ENCODE peak calls at places on chromosomes 1 and 21, in seven cellular contexts. One of them, this sample, is unnamed. For H3K9me3 and H3K4me1, the result is how much of the 10 kb centered on the place peaks cover.

GRCh38 chr21:36589352-36589971 is 109.5 kb upstream of the SIM2 start:
- DNase-seq in tibial nerve: no peak
- DNase-seq in Caco-2: peak
- DNase-seq in thoracic aorta: no peak
- DNase-seq in left ventricle myocardium inferior: no peak
- DNase-seq in cardiac muscle cell: no peak
- DNase-seq in heart left ventricle: no peak
- DNase-seq in this sample: peak

GRCh38 chr1:199083680-199084079 is 444.8 kb downstream of the PTPRC start:
- DNase-seq in Caco-2: no peak
- DNase-seq in tibial nerve: no peak
- DNase-seq in heart left ventricle: no peak
- DNase-seq in thoracic aorta: no peak
- DNase-seq in left ventricle myocardium inferior: no peak
- DNase-seq in cardiac muscle cell: no peak
- DNase-seq in this sample: no peak

GRCh38 chr1:1940123-1940425 is 21.0 kb upstream of the TMEM52 start:
- DNase-seq in cardiac muscle cell: no peak
- DNase-seq in heart left ventricle: no peak
- DNase-seq in Caco-2: no peak
- DNase-seq in thoracic aorta: no peak
- DNase-seq in tibial nerve: no peak
- DNase-seq in left ventricle myocardium inferior: no peak
- DNase-seq in this sample: peak

GRCh38 chr1:203867816-203868215 is 6.4 kb downstream of the SNRPE start:
- DNase-seq in cardiac muscle cell: no peak
- DNase-seq in heart left ventricle: no peak
- DNase-seq in Caco-2: no peak
- DNase-seq in tibial nerve: no peak
- DNase-seq in left ventricle myocardium inferior: no peak
- DNase-seq in thoracic aorta: no peak
- DNase-seq in this sample: no peak

GRCh38 chr1:234609528-234610042 is 393 bp downstream of the IRF2BP2 start:
- DNase-seq in thoracic aorta: no peak
- DNase-seq in tibial nerve: no peak
- DNase-seq in cardiac muscle cell: peak
- DNase-seq in Caco-2: no peak
- DNase-seq in heart left ventricle: no peak
- DNase-seq in left ventricle myocardium inferior: no peak
- DNase-seq in this sample: peak

GRCh38 chr1:50106095-50106761 is 2.5 kb upstream of the ELAVL4 start:
- DNase-seq in Caco-2: no peak
- DNase-seq in cardiac muscle cell: no peak
- DNase-seq in tibial nerve: no peak
- DNase-seq in heart left ventricle: no peak
- DNase-seq in left ventricle myocardium inferior: no peak
- DNase-seq in thoracic aorta: no peak
- DNase-seq in this sample: no peak

GRCh38 chr1:33270379-33270778 is 14.1 kb downstream of the ZNF362 start:
- DNase-seq in tibial nerve: no peak
- DNase-seq in thoracic aorta: no peak
- DNase-seq in cardiac muscle cell: no peak
- DNase-seq in Caco-2: no peak
- DNase-seq in heart left ventricle: no peak
- DNase-seq in left ventricle myocardium inferior: no peak
- DNase-seq in this sample: no peak

GRCh38 chr1:150309758-150310495 is 11.4 kb upstream of the PRPF3 start:
- DNase-seq in tibial nerve: no peak
- DNase-seq in left ventricle myocardium inferior: no peak
- DNase-seq in thoracic aorta: no peak
- DNase-seq in cardiac muscle cell: no peak
- DNase-seq in Caco-2: no peak
- DNase-seq in heart left ventricle: no peak
- DNase-seq in this sample: no peak

GRCh38 chr1:230186003-230186863 is 119.2 kb downstream of the GALNT2 start:
- DNase-seq in cardiac muscle cell: no peak
- DNase-seq in tibial nerve: no peak
- DNase-seq in Caco-2: peak
- DNase-seq in left ventricle myocardium inferior: no peak
- DNase-seq in heart left ventricle: no peak
- DNase-seq in thoracic aorta: no peak
- DNase-seq in this sample: no peak

GRCh38 chr1:8217011-8217711 is 100.8 kb upstream of the SLC45A1 start:
- DNase-seq in cardiac muscle cell: peak
- DNase-seq in heart left ventricle: peak
- DNase-seq in left ventricle myocardium inferior: peak
- DNase-seq in Caco-2: no peak
- DNase-seq in tibial nerve: no peak
- DNase-seq in thoracic aorta: no peak
- DNase-seq in this sample: peak

GRCh38 chr1:53393325-53393792 is 65.5 kb upstream of the LRP8 start:
- DNase-seq in tibial nerve: peak
- DNase-seq in thoracic aorta: peak
- DNase-seq in heart left ventricle: peak
- DNase-seq in left ventricle myocardium inferior: peak
- DNase-seq in cardiac muscle cell: peak
- DNase-seq in Caco-2: peak
- DNase-seq in this sample: peak

DNA sequence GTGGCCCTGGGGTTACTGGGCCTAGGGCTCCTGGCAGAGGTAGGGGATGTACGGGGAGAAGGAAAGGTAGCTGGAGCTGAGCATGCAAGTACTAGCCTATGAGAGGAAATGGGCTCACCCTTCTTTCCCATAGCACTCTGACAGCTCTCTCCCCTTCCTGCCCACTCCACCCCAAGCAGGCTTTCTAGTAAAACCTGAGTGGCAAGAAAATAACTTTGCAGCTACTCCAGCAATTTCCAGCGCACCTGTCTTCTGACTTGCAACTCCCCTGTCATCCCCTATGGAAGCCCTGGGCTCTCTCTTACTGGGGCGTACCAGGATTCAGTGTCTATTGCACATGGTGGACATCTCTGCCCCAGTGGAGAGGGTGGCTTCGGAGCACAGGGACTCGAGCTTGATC is 6.7 kb upstream of the IVL start:
- DNase-seq in Caco-2: no peak
- DNase-seq in cardiac muscle cell: no peak
- DNase-seq in left ventricle myocardium inferior: no peak
- DNase-seq in heart left ventricle: no peak
- DNase-seq in tibial nerve: no peak
- DNase-seq in thoracic aorta: no peak
- DNase-seq in this sample: no peak
- H3K9me3 ChIP-seq in Caco-2: under half
- H3K9me3 ChIP-seq in cardiac muscle cell: under half
- H3K9me3 ChIP-seq in left ventricle myocardium inferior: under half
- H3K9me3 ChIP-seq in heart left ventricle: under half
- H3K9me3 ChIP-seq in tibial nerve: under half
- H3K9me3 ChIP-seq in thoracic aorta: under half
- H3K9me3 ChIP-seq in this sample: under half

DNA sequence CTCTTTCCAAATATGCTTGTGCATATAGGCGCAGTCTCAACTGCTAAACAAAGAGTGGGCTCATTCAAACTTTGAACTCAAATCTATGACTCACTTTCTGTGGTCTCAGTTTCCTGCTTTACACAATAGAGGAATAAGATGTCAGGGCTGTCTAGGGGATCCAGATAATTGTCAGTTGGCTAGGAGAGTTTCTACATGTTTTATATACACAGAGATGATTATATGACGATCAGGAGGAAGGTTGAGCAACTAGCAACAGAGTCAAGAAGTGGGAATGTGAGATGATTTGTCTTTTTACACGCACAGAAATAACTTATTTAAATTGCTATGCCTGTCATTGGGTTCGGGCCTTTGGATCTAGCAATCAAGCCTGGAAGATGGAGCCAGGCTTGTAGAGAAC is 299.4 kb upstream of the LYPLAL1 start:
- DNase-seq in heart left ventricle: no peak
- DNase-seq in thoracic aorta: no peak
- DNase-seq in cardiac muscle cell: no peak
- DNase-seq in tibial nerve: no peak
- DNase-seq in left ventricle myocardium inferior: no peak
- DNase-seq in Caco-2: no peak
- DNase-seq in this sample: no peak
- H3K4me1 ChIP-seq in heart left ventricle: under half
- H3K4me1 ChIP-seq in thoracic aorta: under half
- H3K4me1 ChIP-seq in cardiac muscle cell: under half
- H3K4me1 ChIP-seq in tibial nerve: under half
- H3K4me1 ChIP-seq in left ventricle myocardium inferior: under half
- H3K4me1 ChIP-seq in Caco-2: under half
- H3K4me1 ChIP-seq in this sample: under half

GRCh38 chr1:110877364-110877763 is 4.4 kb downstream of the CD53 start:
- DNase-seq in heart left ventricle: no peak
- DNase-seq in tibial nerve: no peak
- DNase-seq in cardiac muscle cell: no peak
- DNase-seq in left ventricle myocardium inferior: no peak
- DNase-seq in thoracic aorta: no peak
- DNase-seq in Caco-2: no peak
- DNase-seq in this sample: no peak

GRCh38 chr1:110880708-110881374 is 7.9 kb downstream of the CD53 start:
- DNase-seq in thoracic aorta: no peak
- DNase-seq in cardiac muscle cell: no peak
- DNase-seq in tibial nerve: no peak
- DNase-seq in Caco-2: no peak
- DNase-seq in left ventricle myocardium inferior: no peak
- DNase-seq in heart left ventricle: no peak
- DNase-seq in this sample: no peak

GRCh38 chr1:110878993-110879392 is 6.0 kb downstream of the CD53 start:
- DNase-seq in left ventricle myocardium inferior: no peak
- DNase-seq in thoracic aorta: no peak
- DNase-seq in Caco-2: no peak
- DNase-seq in heart left ventricle: no peak
- DNase-seq in cardiac muscle cell: no peak
- DNase-seq in tibial nerve: no peak
- DNase-seq in this sample: no peak

GRCh38 chr1:110877776-110878175 is 4.8 kb downstream of the CD53 start:
- DNase-seq in Caco-2: no peak
- DNase-seq in heart left ventricle: no peak
- DNase-seq in cardiac muscle cell: no peak
- DNase-seq in left ventricle myocardium inferior: no peak
- DNase-seq in thoracic aorta: no peak
- DNase-seq in tibial nerve: no peak
- DNase-seq in this sample: no peak

DNA sequence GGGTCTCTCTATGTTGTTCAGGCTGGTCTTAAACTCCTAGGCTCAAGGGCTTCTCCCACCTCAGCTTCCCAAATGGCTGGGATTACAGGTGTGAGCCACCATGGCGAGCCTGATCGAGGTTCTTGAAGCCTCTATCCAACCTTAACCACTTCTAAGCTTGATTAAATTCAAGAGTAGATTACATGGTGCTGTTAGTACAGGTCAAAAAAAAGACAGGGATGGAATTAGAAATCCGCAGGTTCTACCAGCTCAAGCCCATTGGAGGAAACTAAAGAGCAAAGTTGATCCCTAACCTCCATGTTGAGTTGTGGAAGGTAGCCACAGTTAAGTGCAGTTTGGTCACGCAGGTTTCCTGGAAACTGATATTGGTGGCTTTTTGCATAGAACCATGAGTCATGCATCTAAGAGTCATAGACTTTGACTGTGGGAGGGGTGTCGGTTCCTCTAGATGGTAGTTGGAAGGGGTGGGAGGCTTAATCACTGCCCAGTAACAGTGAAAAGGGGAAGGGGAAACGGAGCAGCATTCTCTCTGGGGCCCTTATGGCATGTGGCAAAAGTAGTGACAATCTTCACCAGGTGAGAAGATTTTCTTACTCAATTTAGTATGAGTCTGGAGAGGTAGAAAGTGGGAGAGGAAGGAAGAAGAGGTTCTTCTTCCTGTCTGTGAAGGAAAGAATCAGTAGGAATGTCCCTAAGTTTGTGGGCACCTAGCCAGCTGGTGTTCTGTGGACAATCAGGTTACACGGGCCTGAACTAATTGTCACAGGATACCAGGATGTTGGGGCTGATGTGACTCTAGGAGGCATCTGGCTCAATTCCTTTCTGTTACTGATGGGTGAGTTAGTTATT is 7.0 kb downstream of the CD53 start:
- DNase-seq in tibial nerve: no peak
- DNase-seq in Caco-2: no peak
- DNase-seq in thoracic aorta: no peak
- DNase-seq in cardiac muscle cell: no peak
- DNase-seq in left ventricle myocardium inferior: no peak
- DNase-seq in heart left ventricle: no peak
- DNase-seq in this sample: no peak
- H3K4me3 ChIP-seq in tibial nerve: no peak
- H3K4me3 ChIP-seq in Caco-2: no peak
- H3K4me3 ChIP-seq in thoracic aorta: no peak
- H3K4me3 ChIP-seq in cardiac muscle cell: no peak
- H3K4me3 ChIP-seq in left ventricle myocardium inferior: no peak
- H3K4me3 ChIP-seq in heart left ventricle: no peak
- H3K4me3 ChIP-seq in this sample: no peak

DNA sequence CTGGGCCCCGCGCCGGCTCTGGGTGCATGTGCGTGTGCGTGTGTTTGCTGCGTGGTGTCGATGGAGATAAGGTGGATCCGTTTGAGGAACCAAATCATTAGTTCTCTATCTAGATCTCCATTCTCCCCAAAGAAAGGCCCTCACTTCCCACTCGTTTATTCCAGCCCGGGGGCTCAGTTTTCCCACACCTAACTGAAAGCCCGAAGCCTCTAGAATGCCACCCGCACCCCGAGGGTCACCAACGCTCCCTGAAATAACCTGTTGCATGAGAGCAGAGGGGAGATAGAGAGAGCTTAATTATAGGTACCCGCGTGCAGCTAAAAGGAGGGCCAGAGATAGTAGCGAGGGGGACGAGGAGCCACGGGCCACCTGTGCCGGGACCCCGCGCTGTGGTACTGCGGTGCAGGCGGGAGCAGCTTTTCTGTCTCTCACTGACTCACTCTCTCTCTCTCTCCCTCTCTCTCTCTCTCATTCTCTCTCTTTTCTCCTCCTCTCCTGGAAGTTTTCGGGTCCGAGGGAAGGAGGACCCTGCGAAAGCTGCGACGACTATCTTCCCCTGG is 644 bp downstream of the OLIG2 start:
- DNase-seq in cardiac muscle cell: no peak
- DNase-seq in thoracic aorta: no peak
- DNase-seq in tibial nerve: no peak
- DNase-seq in Caco-2: no peak
- DNase-seq in heart left ventricle: no peak
- DNase-seq in left ventricle myocardium inferior: no peak
- DNase-seq in this sample: no peak
- H3K9me3 ChIP-seq in cardiac muscle cell: under half
- H3K9me3 ChIP-seq in thoracic aorta: under half
- H3K9me3 ChIP-seq in tibial nerve: under half
- H3K9me3 ChIP-seq in Caco-2: under half
- H3K9me3 ChIP-seq in heart left ventricle: under half
- H3K9me3 ChIP-seq in left ventricle myocardium inferior: under half
- H3K9me3 ChIP-seq in this sample: under half

DNA sequence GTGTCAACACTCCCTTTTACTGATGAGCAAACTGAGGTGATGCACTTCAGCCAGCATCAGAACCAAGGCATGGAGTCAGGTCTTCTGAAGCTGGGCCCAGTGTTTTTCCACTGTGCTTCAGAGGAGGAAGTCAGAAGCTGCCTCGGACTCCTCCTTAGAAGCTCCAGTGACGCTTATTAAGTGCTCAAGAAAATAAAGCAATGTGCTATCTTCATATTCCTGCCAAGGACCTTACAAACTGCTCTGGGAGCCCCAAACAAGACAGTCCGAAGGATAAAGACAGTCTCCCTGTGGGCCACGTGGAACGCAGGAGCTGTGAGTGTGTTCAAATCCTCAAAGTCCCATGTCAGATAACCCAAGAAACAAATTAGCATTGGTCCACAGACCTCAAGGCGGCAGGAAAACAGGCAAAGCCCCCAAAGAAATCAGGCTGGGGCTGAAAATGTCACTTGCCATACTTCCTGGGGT is 3.1 kb upstream of the NAV1 start:
- DNase-seq in tibial nerve: no peak
- DNase-seq in thoracic aorta: no peak
- DNase-seq in cardiac muscle cell: no peak
- DNase-seq in Caco-2: no peak
- DNase-seq in left ventricle myocardium inferior: no peak
- DNase-seq in heart left ventricle: no peak
- DNase-seq in this sample: no peak
- H3K4me1 ChIP-seq in tibial nerve: under half
- H3K4me1 ChIP-seq in thoracic aorta: half or more
- H3K4me1 ChIP-seq in cardiac muscle cell: under half
- H3K4me1 ChIP-seq in Caco-2: under half
- H3K4me1 ChIP-seq in left ventricle myocardium inferior: half or more
- H3K4me1 ChIP-seq in heart left ventricle: half or more
- H3K4me1 ChIP-seq in this sample: under half

This sample was measured in right cardiac atrium.